ENCODE peak calls at places on chromosomes 1 and 21, in seven cellular contexts. U, V, J, B, D, I and L are unnamed samples.

GRCh38 chr1:66296901-66297300 is 237.1 kb upstream of the SGIP1 start:
- DNase-seq in V (no peak), B (no peak), J (no peak), U (no peak), D (no peak), I (no peak), L (no peak)

GRCh38 chr1:154962238-154962678 is 676 bp upstream of the PYGO2 start:
- DNase-seq in I (no peak), D (no peak), U (no peak), B (no peak), V (no peak), J (no peak), L (peak; percentile 30)

GRCh38 chr1:42311138-42311537 is 23.9 kb downstream of the FOXJ3 start:
- DNase-seq in V (no peak), J (no peak), U (no peak), B (no peak), D (no peak), I (no peak), L (no peak)

GRCh38 chr1:205716371-205717132 is 33.4 kb downstream of the NUCKS1 start:
- DNase-seq in I (no peak), J (no peak), U (no peak), D (no peak), B (no peak), V (no peak), L (no peak)

GRCh38 chr1:78095618-78096416 is 50.1 kb downstream of the GIPC2 start:
- DNase-seq in U (peak; percentile 54), I (no peak), J (no peak), B (peak; percentile 77), V (no peak), D (peak; percentile 72), L (no peak)

GRCh38 chr1:244796719-244797406 is 38.6 kb upstream of the COX20 start:
- DNase-seq in V (peak; percentile 71), D (peak; percentile 71), B (peak; percentile 53), I (peak; percentile 20), J (peak; percentile 38), U (peak; percentile 62), L (peak; percentile 90)

GRCh38 chr1:157235307-157235706 is 97.1 kb upstream of the ETV3 start:
- DNase-seq in J (no peak), U (no peak), V (no peak), B (no peak), I (no peak), D (no peak), L (no peak)

GRCh38 chr1:41513388-41513745 is 28.9 kb upstream of the EDN2 start:
- DNase-seq in J (no peak), V (no peak), U (no peak), B (no peak), I (no peak), D (no peak), L (no peak)

GRCh38 chr1:47709302-47710074 is 271.6 kb downstream of the FOXD2 start:
- DNase-seq in V (peak; percentile 94), D (no peak), I (no peak), U (no peak), J (no peak), B (no peak), L (no peak)

GRCh38 chr1:84762664-84763063 is 72.4 kb upstream of the SSX2IP start:
- DNase-seq in J (no peak), B (no peak), I (no peak), U (no peak), D (no peak), V (no peak), L (no peak)

GRCh38 chr1:1377540-1378205 is 2.7 kb upstream of the AURKAIP1 start:
- DNase-seq in J (no peak), D (no peak), B (no peak), I (no peak), V (no peak), U (no peak), L (no peak)

GRCh38 chr1:189662190-189662589 is 815.5 kb downstream of the BRINP3 start:
- DNase-seq in V (no peak), U (no peak), I (no peak), D (no peak), B (peak; percentile 65), J (no peak), L (peak; percentile 72)

GRCh38 chr1:25095635-25096200 is 136.6 kb downstream of the SYF2 start:
- DNase-seq in I (no peak), U (peak; percentile 5), J (no peak), B (no peak), V (no peak), D (no peak), L (no peak)

GRCh38 chr1:109089242-109090015 is 1.1 kb upstream of the TMEM167B start:
- DNase-seq in B (no peak), U (no peak), V (peak; percentile 31), I (no peak), J (no peak), D (no peak), L (peak; percentile 94)

GRCh38 chr1:157751283-157751682 is 25.6 kb downstream of the FCRL2 start:
- DNase-seq in J (no peak), V (no peak), I (no peak), B (no peak), U (no peak), D (no peak), L (no peak)

GRCh38 chr1:238861342-238861741 is 525.0 kb upstream of the CHRM3 start:
- DNase-seq in J (no peak), D (no peak), U (no peak), V (no peak), B (peak; percentile 10), I (no peak), L (no peak)

GRCh38 chr1:173330149-173330951 is 123.2 kb upstream of the TNFSF4 start:
- DNase-seq in D (peak; percentile 73), U (peak; percentile 73), B (peak; percentile 70), V (no peak), J (no peak), I (no peak), L (peak; percentile 94)

GRCh38 chr21:45421071-45421845 is 16.3 kb downstream of the COL18A1 start:
- DNase-seq in D (no peak), U (no peak), B (no peak), I (no peak), J (no peak), V (no peak), L (peak; percentile 28)

GRCh38 chr1:204377800-204378608 is 18.3 kb upstream of the PLEKHA6 start:
- DNase-seq in D (peak; percentile 25), U (no peak), I (peak; percentile 38), B (peak; percentile 28), J (peak; percentile 45), V (peak; percentile 79), L (peak; percentile 90)

GRCh38 chr1:14535619-14536355 is 62.7 kb upstream of the KAZN start:
- DNase-seq in B (no peak), I (no peak), D (no peak), V (no peak), J (no peak), U (no peak), L (no peak)

GRCh38 chr1:203451849-203452784 is 23.5 kb upstream of the PRELP start:
- DNase-seq in B (no peak), J (no peak), I (no peak), V (no peak), U (no peak), D (no peak), L (no peak)

GRCh38 chr1:244851546-244852231 is 12.7 kb downstream of the HNRNPU start:
- DNase-seq in B (no peak), D (no peak), I (no peak), J (no peak), V (no peak), U (no peak), L (no peak)